ENCODE peak calls at places on chromosomes 16 and 17, in six cellular contexts. E is adrenal gland, J is heart right ventricle, P is LoVo, O is dermis blood vessel endothelial cell, T is NCI-H2029. V is an unnamed sample.

GRCh38 chr16:23107878-23108277 is 41.4 kb downstream of the USP31 start:
- DNase-seq in E (no peak), P (no peak), J (no peak), O (peak), T (no peak), V (no peak)

GRCh38 chr16:67562918-67563707 is 787 bp downstream of the CTCF start:
- DNase-seq in P (peak), J (peak), T (no peak), E (peak), O (peak), V (peak)

GRCh38 chr17:37142294-37142944 is 193.7 kb downstream of the AATF start:
- DNase-seq in T (no peak), P (no peak), J (no peak), E (no peak), O (no peak), V (no peak)

GRCh38 chr17:8005951-8006730 is 3.7 kb downstream of the GUCY2D start:
- DNase-seq in T (no peak), J (no peak), E (no peak), P (no peak), O (no peak), V (no peak)

GRCh38 chr17:9225305-9226101 is 204.2 kb downstream of the NTN1 start:
- DNase-seq in P (no peak), T (no peak), E (no peak), O (no peak), J (no peak), V (no peak)

GRCh38 chr16:73166972-73167550 is 119.1 kb upstream of the ZFHX3 start:
- DNase-seq in T (no peak), O (no peak), P (no peak), E (no peak), J (no peak), V (no peak)

GRCh38 chr16:48556913-48557351 is 53.0 kb downstream of the N4BP1 start:
- DNase-seq in E (no peak), O (no peak), T (no peak), P (no peak), J (no peak), V (no peak)

GRCh38 chr17:4987767-4988083 is 250 bp upstream of the CAMTA2 start:
- DNase-seq in E (no peak), O (no peak), J (no peak), P (no peak), T (no peak), V (no peak)

GRCh38 chr17:65698381-65699061 is 137.1 kb upstream of the AXIN2 start:
- DNase-seq in J (no peak), O (peak), T (no peak), P (no peak), E (peak), V (no peak)

GRCh38 chr16:24102120-24102740 is 153.9 kb upstream of the CACNG3 start:
- DNase-seq in T (peak), J (no peak), P (no peak), E (no peak), O (no peak), V (peak)

GRCh38 chr16:15765880-15766279 is 90.9 kb downstream of the MYH11 start:
- DNase-seq in J (peak), O (peak), P (peak), T (peak), E (peak), V (peak)

GRCh38 chr16:48611329-48612137 is 1.6 kb upstream of the N4BP1 start:
- DNase-seq in E (no peak), O (peak), T (no peak), P (no peak), J (no peak), V (peak)

GRCh38 chr17:44213403-44214229 is 5.9 kb downstream of the UBTF start:
- DNase-seq in J (no peak), T (no peak), O (no peak), P (no peak), E (no peak), V (no peak)

GRCh38 chr16:359067-359763 is 6.7 kb upstream of the AXIN1 start:
- DNase-seq in P (no peak), J (no peak), E (no peak), T (no peak), O (no peak), V (no peak)

GRCh38 chr17:1122681-1123396 is 56.9 kb downstream of the ABR start:
- DNase-seq in P (peak), T (peak), O (peak), E (peak), J (peak), V (peak)

GRCh38 chr17:17493249-17493985 is 2.8 kb downstream of the RASD1 start:
- DNase-seq in E (peak), T (no peak), O (no peak), P (no peak), J (peak), V (no peak)

GRCh38 chr16:4370570-4371480 is 823 bp upstream of the VASN start:
- DNase-seq in O (no peak), E (peak), T (no peak), J (peak), P (no peak), V (no peak)

GRCh38 chr16:49856741-49857330 is 924 bp upstream of the ZNF423 start:
- DNase-seq in O (peak), E (peak), J (peak), T (no peak), P (peak), V (no peak)

GRCh38 chr17:21304091-21304490 is 19.6 kb downstream of the MAP2K3 start:
- DNase-seq in J (no peak), E (peak), O (no peak), T (no peak), P (no peak), V (no peak)

GRCh38 chr16:56382901-56383355 is 42.4 kb downstream of the AMFR start:
- DNase-seq in P (no peak), T (no peak), J (no peak), E (no peak), O (no peak), V (no peak)

GRCh38 chr16:68298907-68299515 is 11.7 kb downstream of the SLC7A6OS start:
- DNase-seq in O (peak), P (no peak), E (peak), J (peak), T (no peak), V (no peak)

GRCh38 chr16:74726736-74727135 is 26.1 kb upstream of the MLKL start:
- DNase-seq in P (no peak), E (no peak), T (no peak), O (no peak), J (no peak), V (no peak)

GRCh38 chr17:17892731-17893130 is 55.9 kb upstream of the SREBF1 start:
- DNase-seq in P (no peak), E (no peak), T (no peak), O (peak), J (no peak), V (no peak)

GRCh38 chr16:71413341-71413740 is 28.5 kb downstream of the TLE7 start:
- DNase-seq in T (no peak), E (no peak), J (no peak), P (no peak), O (no peak), V (no peak)

GRCh38 chr17:2064511-2064910 is 9.6 kb downstream of the HIC1 start:
- DNase-seq in J (peak), E (no peak), T (no peak), O (no peak), P (no peak), V (no peak)

GRCh38 chr17:82212331-82213250 is at the start of gene CCDC57:
- DNase-seq in J (peak), E (peak), P (peak), T (no peak), O (peak), V (peak)

GRCh38 chr16:63596716-63597115 is 1525.1 kb downstream of the CDH11 start:
- DNase-seq in T (no peak), J (no peak), E (no peak), P (no peak), O (no peak), V (no peak)

GRCh38 chr16:3800019-3800418 is 80.5 kb downstream of the CREBBP start:
- DNase-seq in T (no peak), O (no peak), J (no peak), E (no peak), P (no peak), V (no peak)

GRCh38 chr17:27461192-27461859 is 5.1 kb downstream of the KSR1 start:
- DNase-seq in E (no peak), J (no peak), P (no peak), O (no peak), T (no peak), V (no peak)

GRCh38 chr17:66338937-66339336 is 36.5 kb downstream of the PRKCA start:
- DNase-seq in E (no peak), P (no peak), J (no peak), O (no peak), T (no peak), V (no peak)

GRCh38 chr17:57293077-57293476 is 36.8 kb downstream of the MSI2 start:
- DNase-seq in O (no peak), P (peak), T (no peak), J (no peak), E (peak), V (no peak)

GRCh38 chr17:82932146-82933005 is 92.6 kb upstream of the ZNF750 start:
- DNase-seq in E (no peak), O (peak), J (no peak), T (no peak), P (no peak), V (no peak)

GRCh38 chr17:32382526-32383223 is 32.7 kb downstream of the ZNF207 start:
- DNase-seq in P (no peak), E (no peak), O (no peak), T (no peak), J (no peak), V (no peak)

GRCh38 chr16:30032083-30032819 is 1.2 kb upstream of the TLCD3B start:
- DNase-seq in E (peak), T (peak), P (peak), O (peak), J (no peak), V (peak)

GRCh38 chr17:12973496-12974318 is 44.1 kb downstream of the ELAC2 start:
- DNase-seq in T (no peak), J (no peak), O (no peak), P (no peak), E (no peak), V (no peak)

GRCh38 chr17:78427140-78427539 is 48.7 kb downstream of the PGS1 start:
- DNase-seq in J (no peak), P (no peak), T (no peak), E (no peak), O (no peak), V (no peak)

GRCh38 chr17:75471207-75471606 is 14.8 kb downstream of the TMEM94 start:
- DNase-seq in P (no peak), O (no peak), E (no peak), T (no peak), J (no peak), V (no peak)